ENCODE peak calls at places on chromosomes 6 and 20, in five cellular contexts. One of them, this sample, is unnamed.

GRCh38 chr6:45514454-45514853 is 136.7 kb upstream of the SUPT3H start:
- DNase-seq in stimulated activated CD8-positive, alpha-beta memory T cell treated with anti-CD3 and anti-CD28 coated beads, Interleukin-15, amount 100 ng/mL, for 24 hours: no peak
- DNase-seq in endothelial cell: no peak
- DNase-seq in NCI-H2029 treated with DMSO at 0.1 percent for 48 hours: peak
- DNase-seq in smooth muscle cell of the brain vasculature: no peak
- DNase-seq in this sample: no peak

GRCh38 chr20:57322476-57322875 is 7.1 kb upstream of the SPO11 start:
- DNase-seq in smooth muscle cell of the brain vasculature: no peak
- DNase-seq in endothelial cell: no peak
- DNase-seq in NCI-H2029 treated with DMSO at 0.1 percent for 48 hours: no peak
- DNase-seq in stimulated activated CD8-positive, alpha-beta memory T cell treated with anti-CD3 and anti-CD28 coated beads, Interleukin-15, amount 100 ng/mL, for 24 hours: no peak
- DNase-seq in this sample: no peak

GRCh38 chr6:1553562-1554088 is 56.1 kb upstream of the FOXC1 start:
- DNase-seq in endothelial cell: no peak
- DNase-seq in stimulated activated CD8-positive, alpha-beta memory T cell treated with anti-CD3 and anti-CD28 coated beads, Interleukin-15, amount 100 ng/mL, for 24 hours: no peak
- DNase-seq in smooth muscle cell of the brain vasculature: no peak
- DNase-seq in NCI-H2029 treated with DMSO at 0.1 percent for 48 hours: no peak
- DNase-seq in this sample: no peak

GRCh38 chr20:58891076-58891685 is 38.7 kb downstream of the GNAS start:
- DNase-seq in endothelial cell: peak
- DNase-seq in NCI-H2029 treated with DMSO at 0.1 percent for 48 hours: no peak
- DNase-seq in smooth muscle cell of the brain vasculature: no peak
- DNase-seq in stimulated activated CD8-positive, alpha-beta memory T cell treated with anti-CD3 and anti-CD28 coated beads, Interleukin-15, amount 100 ng/mL, for 24 hours: peak
- DNase-seq in this sample: peak

GRCh38 chr6:30940361-30941001 is at the start of gene MUCL3:
- DNase-seq in NCI-H2029 treated with DMSO at 0.1 percent for 48 hours: no peak
- DNase-seq in endothelial cell: no peak
- DNase-seq in smooth muscle cell of the brain vasculature: no peak
- DNase-seq in stimulated activated CD8-positive, alpha-beta memory T cell treated with anti-CD3 and anti-CD28 coated beads, Interleukin-15, amount 100 ng/mL, for 24 hours: no peak
- DNase-seq in this sample: no peak

GRCh38 chr6:35808688-35809087 is 3.5 kb downstream of the LHFPL5 start:
- DNase-seq in NCI-H2029 treated with DMSO at 0.1 percent for 48 hours: peak
- DNase-seq in smooth muscle cell of the brain vasculature: no peak
- DNase-seq in endothelial cell: no peak
- DNase-seq in stimulated activated CD8-positive, alpha-beta memory T cell treated with anti-CD3 and anti-CD28 coated beads, Interleukin-15, amount 100 ng/mL, for 24 hours: no peak
- DNase-seq in this sample: no peak

GRCh38 chr6:163811317-163811716 is 396.8 kb downstream of the QKI start:
- DNase-seq in NCI-H2029 treated with DMSO at 0.1 percent for 48 hours: no peak
- DNase-seq in stimulated activated CD8-positive, alpha-beta memory T cell treated with anti-CD3 and anti-CD28 coated beads, Interleukin-15, amount 100 ng/mL, for 24 hours: no peak
- DNase-seq in smooth muscle cell of the brain vasculature: no peak
- DNase-seq in endothelial cell: no peak
- DNase-seq in this sample: no peak

GRCh38 chr6:156379946-156380707 is 397.1 kb upstream of the ARID1B start:
- DNase-seq in stimulated activated CD8-positive, alpha-beta memory T cell treated with anti-CD3 and anti-CD28 coated beads, Interleukin-15, amount 100 ng/mL, for 24 hours: no peak
- DNase-seq in endothelial cell: no peak
- DNase-seq in smooth muscle cell of the brain vasculature: peak
- DNase-seq in NCI-H2029 treated with DMSO at 0.1 percent for 48 hours: no peak
- DNase-seq in this sample: no peak

GRCh38 chr6:15335916-15336315 is 90.0 kb downstream of the JARID2 start:
- DNase-seq in NCI-H2029 treated with DMSO at 0.1 percent for 48 hours: no peak
- DNase-seq in smooth muscle cell of the brain vasculature: no peak
- DNase-seq in endothelial cell: no peak
- DNase-seq in stimulated activated CD8-positive, alpha-beta memory T cell treated with anti-CD3 and anti-CD28 coated beads, Interleukin-15, amount 100 ng/mL, for 24 hours: no peak
- DNase-seq in this sample: no peak